ENCODE peak calls at places on chromosomes 11 and 22, in ten cellular contexts. A is left ventricle myocardium inferior; P is GM20000; R is activated T-cell treated with anti-CD3 and anti-CD28 coated beads, Interleukin-2, amount 50 U/mL, for 48 hours; G is tibial artery; H is stimulated activated CD4-positive, alpha-beta T cell treated with anti-CD3 and anti-CD28 coated beads, Interleukin-2, amount 100 ng/mL, for 48 hours; O is fibroblast of the aortic adventitia; D is mammary epithelial cell; E is fibroblast of pulmonary artery; Z is GM12891. J is an unnamed sample.

GRCh38 chr22:29327089-29327764 is 11.7 kb upstream of the RASL10A start:
- DNase-seq in A (no peak), P (no peak), R (no peak), G (no peak), H (no peak), O (no peak), D (no peak), E (no peak), Z (no peak), J (peak)

GRCh38 chr11:61011950-61012830 is 40.7 kb downstream of the CD6 start:
- DNase-seq in A (no peak), P (no peak), R (no peak), G (no peak), H (no peak), O (no peak), D (no peak), E (no peak), Z (no peak), J (no peak)

GRCh38 chr22:39498368-39498767 is 3.7 kb upstream of the MIEF1 start:
- DNase-seq in A (peak), P (no peak), R (no peak), G (no peak), H (no peak), O (no peak), D (no peak), E (no peak), Z (no peak), J (peak)

GRCh38 chr11:45652781-45653180 is 12.6 kb downstream of the CHST1 start:
- DNase-seq in A (no peak), P (no peak), R (peak), G (no peak), H (no peak), O (peak), D (peak), E (peak), Z (no peak), J (no peak)

GRCh38 chr22:33726294-33726711 is 194.0 kb downstream of the LARGE1 start:
- DNase-seq in A (no peak), P (no peak), R (no peak), G (no peak), H (no peak), O (peak), D (peak), E (peak), Z (no peak), J (no peak)

GRCh38 chr11:2140411-2141400 is 1.5 kb upstream of the IGF2 start:
- DNase-seq in A (no peak), P (no peak), R (no peak), G (no peak), H (no peak), O (no peak), D (peak), E (no peak), Z (no peak), J (no peak)

GRCh38 chr11:129614256-129614944 is 201.2 kb upstream of the TMEM45B start:
- DNase-seq in A (no peak), P (no peak), R (no peak), G (no peak), H (no peak), O (no peak), D (no peak), E (no peak), Z (no peak), J (no peak)

GRCh38 chr11:61732705-61733104 is 19.7 kb upstream of the MYRF start:
- DNase-seq in A (no peak), P (no peak), R (no peak), G (peak), H (no peak), O (peak), D (peak), E (no peak), Z (no peak), J (no peak)

GRCh38 chr11:29119691-29120328 is 897.0 kb downstream of the KCNA4 start:
- DNase-seq in A (no peak), P (no peak), R (no peak), G (no peak), H (no peak), O (peak), D (peak), E (peak), Z (no peak), J (no peak)

GRCh38 chr22:44172370-44173108 is 8.2 kb upstream of the PARVG start:
- DNase-seq in A (peak), P (peak), R (no peak), G (peak), H (no peak), O (no peak), D (no peak), E (no peak), Z (peak), J (peak)

GRCh38 chr22:46001046-46001425 is 24.1 kb upstream of the WNT7B start:
- DNase-seq in A (no peak), P (no peak), R (no peak), G (no peak), H (no peak), O (no peak), D (no peak), E (no peak), Z (no peak), J (no peak)

GRCh38 chr11:68373810-68374501 is 61.6 kb downstream of the LRP5 start:
- DNase-seq in A (peak), P (no peak), R (no peak), G (peak), H (no peak), O (peak), D (no peak), E (peak), Z (no peak), J (peak)

GRCh38 chr11:71173709-71174108 is 78.7 kb downstream of the SHANK2 start:
- DNase-seq in A (no peak), P (no peak), R (no peak), G (no peak), H (no peak), O (no peak), D (no peak), E (no peak), Z (no peak), J (no peak)

GRCh38 chr11:11909727-11910126 is 68.0 kb downstream of the USP47 start:
- DNase-seq in A (no peak), P (no peak), R (no peak), G (no peak), H (no peak), O (peak), D (no peak), E (peak), Z (no peak), J (no peak)

GRCh38 chr11:34840736-34841386 is 75.3 kb downstream of the APIP start:
- DNase-seq in A (no peak), P (peak), R (peak), G (no peak), H (no peak), O (no peak), D (peak), E (peak), Z (peak), J (no peak)

GRCh38 chr11:923691-924405 is 1.8 kb upstream of the AP2A2 start:
- DNase-seq in A (no peak), P (no peak), R (no peak), G (no peak), H (no peak), O (no peak), D (no peak), E (no peak), Z (no peak), J (no peak)

GRCh38 chr11:110087820-110088534 is 5.2 kb upstream of the ZC3H12C start:
- DNase-seq in A (no peak), P (no peak), R (no peak), G (no peak), H (no peak), O (peak), D (peak), E (peak), Z (no peak), J (no peak)

GRCh38 chr11:71928739-71929443 is at the start of gene RNF121:
- DNase-seq in A (peak), P (peak), R (peak), G (peak), H (peak), O (peak), D (peak), E (peak), Z (peak), J (peak)

GRCh38 chr11:17354070-17354924 is 2.7 kb downstream of the NCR3LG1 start:
- DNase-seq in A (no peak), P (peak), R (peak), G (peak), H (peak), O (peak), D (peak), E (peak), Z (peak), J (peak)

GRCh38 chr11:118924591-118925585 is 838 bp downstream of the BCL9L start:
- DNase-seq in A (peak), P (peak), R (peak), G (peak), H (no peak), O (peak), D (peak), E (no peak), Z (peak), J (peak)

GRCh38 chr22:35315855-35316745 is 16.4 kb downstream of the TOM1 start:
- DNase-seq in A (peak), P (no peak), R (no peak), G (peak), H (no peak), O (no peak), D (no peak), E (no peak), Z (no peak), J (no peak)

GRCh38 chr11:110059706-110060430 is 33.3 kb upstream of the ZC3H12C start:
- DNase-seq in A (no peak), P (no peak), R (no peak), G (no peak), H (no peak), O (peak), D (no peak), E (peak), Z (no peak), J (no peak)

GRCh38 chr11:59523541-59523940 is 12.2 kb downstream of the OR4D9 start:
- DNase-seq in A (no peak), P (no peak), R (no peak), G (no peak), H (no peak), O (no peak), D (no peak), E (no peak), Z (no peak), J (no peak)

GRCh38 chr22:45499746-45500145 is 2.9 kb upstream of the FBLN1 start:
- DNase-seq in A (peak), P (no peak), R (no peak), G (peak), H (no peak), O (peak), D (no peak), E (no peak), Z (no peak), J (no peak)

GRCh38 chr22:37283393-37283937 is 1.2 kb downstream of the CYTH4 start:
- DNase-seq in A (no peak), P (no peak), R (peak), G (no peak), H (no peak), O (no peak), D (no peak), E (no peak), Z (no peak), J (no peak)

GRCh38 chr22:47836957-47837356 is 1074.5 kb downstream of the TBC1D22A start:
- DNase-seq in A (no peak), P (no peak), R (no peak), G (no peak), H (no peak), O (peak), D (no peak), E (peak), Z (no peak), J (no peak)

GRCh38 chr22:37262346-37262745 is 18.3 kb upstream of the RAC2 start:
- DNase-seq in A (no peak), P (no peak), R (no peak), G (no peak), H (no peak), O (no peak), D (no peak), E (no peak), Z (no peak), J (no peak)

GRCh38 chr11:134034496-134035381 is 34.1 kb upstream of the JAM3 start:
- DNase-seq in A (no peak), P (no peak), R (no peak), G (peak), H (no peak), O (no peak), D (peak), E (no peak), Z (no peak), J (peak)

GRCh38 chr11:130470832-130471706 is 22.6 kb downstream of the ADAMTS15 start:
- DNase-seq in A (no peak), P (no peak), R (no peak), G (no peak), H (no peak), O (no peak), D (no peak), E (no peak), Z (no peak), J (no peak)

GRCh38 chr11:75734491-75735180 is 17.0 kb downstream of the MOGAT2 start:
- DNase-seq in A (no peak), P (no peak), R (no peak), G (no peak), H (no peak), O (no peak), D (no peak), E (no peak), Z (no peak), J (no peak)

GRCh38 chr22:46915978-46916730 is 153.7 kb downstream of the TBC1D22A start:
- DNase-seq in A (no peak), P (no peak), R (no peak), G (no peak), H (no peak), O (no peak), D (no peak), E (no peak), Z (no peak), J (no peak)

GRCh38 chr11:119134389-119134978 is 13.1 kb downstream of the HINFP start:
- DNase-seq in A (no peak), P (no peak), R (no peak), G (no peak), H (no peak), O (no peak), D (no peak), E (peak), Z (no peak), J (peak)

GRCh38 chr11:11826260-11826659 is 15.5 kb upstream of the USP47 start:
- DNase-seq in A (no peak), P (no peak), R (no peak), G (no peak), H (no peak), O (no peak), D (no peak), E (no peak), Z (no peak), J (no peak)

GRCh38 chr11:34492806-34493414 is 20.7 kb downstream of the ELF5 start:
- DNase-seq in A (no peak), P (peak), R (peak), G (no peak), H (peak), O (peak), D (peak), E (peak), Z (peak), J (peak)